ENCODE peak calls at places on chromosome 2, in nine cellular contexts. One of them, this sample, is unnamed.
A peak's percentile ranks its signal among the peaks of the same experiment; 100 is the strongest.

GRCh38 chr2:41038408-41038807 is 586.5 kb upstream of the SLC8A1 start:
- DNase-seq in uterus: no peak
- DNase-seq in vagina: no peak
- DNase-seq in PC-3: no peak
- DNase-seq in pancreas: no peak
- DNase-seq in thoracic aorta: no peak
- DNase-seq in gastrocnemius medialis: no peak
- DNase-seq in HepG2: no peak
- DNase-seq in body of pancreas: no peak
- DNase-seq in this sample: peak; percentile 4

GRCh38 chr2:75528221-75528977 is 32.3 kb downstream of the EVA1A start:
- DNase-seq in thoracic aorta: no peak
- DNase-seq in body of pancreas: no peak
- DNase-seq in HepG2: no peak
- DNase-seq in uterus: no peak
- DNase-seq in gastrocnemius medialis: no peak
- DNase-seq in vagina: no peak
- DNase-seq in PC-3: peak; percentile 79
- DNase-seq in pancreas: no peak
- DNase-seq in this sample: no peak

GRCh38 chr2:126658910-126659613 is 3.1 kb downstream of the GYPC start:
- DNase-seq in gastrocnemius medialis: peak; percentile 55
- DNase-seq in thoracic aorta: peak; percentile 47
- DNase-seq in body of pancreas: peak; percentile 35
- DNase-seq in pancreas: no peak
- DNase-seq in uterus: peak; percentile 64
- DNase-seq in HepG2: no peak
- DNase-seq in vagina: no peak
- DNase-seq in PC-3: no peak
- DNase-seq in this sample: no peak

GRCh38 chr2:12918841-12919445 is 202.2 kb downstream of the TRIB2 start:
- DNase-seq in pancreas: peak; percentile 33
- DNase-seq in body of pancreas: peak; percentile 43
- DNase-seq in uterus: peak; percentile 78
- DNase-seq in HepG2: no peak
- DNase-seq in PC-3: peak; percentile 9
- DNase-seq in vagina: no peak
- DNase-seq in thoracic aorta: no peak
- DNase-seq in gastrocnemius medialis: peak; percentile 40
- DNase-seq in this sample: no peak

GRCh38 chr2:15812187-15812830 is 128.0 kb upstream of the MYCN start:
- DNase-seq in body of pancreas: no peak
- DNase-seq in uterus: no peak
- DNase-seq in PC-3: no peak
- DNase-seq in vagina: no peak
- DNase-seq in pancreas: no peak
- DNase-seq in thoracic aorta: no peak
- DNase-seq in gastrocnemius medialis: no peak
- DNase-seq in HepG2: no peak
- DNase-seq in this sample: no peak

GRCh38 chr2:120134263-120134662 is 88.9 kb downstream of the TMEM185B start:
- DNase-seq in thoracic aorta: no peak
- DNase-seq in vagina: no peak
- DNase-seq in HepG2: peak; percentile 87
- DNase-seq in body of pancreas: no peak
- DNase-seq in pancreas: no peak
- DNase-seq in PC-3: peak; percentile 99
- DNase-seq in gastrocnemius medialis: no peak
- DNase-seq in uterus: no peak
- DNase-seq in this sample: peak; percentile 93

GRCh38 chr2:170714156-170715061 is 728 bp upstream of the SP5 start:
- DNase-seq in HepG2: no peak
- DNase-seq in body of pancreas: peak; percentile 59
- DNase-seq in PC-3: peak; percentile 41
- DNase-seq in pancreas: peak; percentile 47
- DNase-seq in thoracic aorta: no peak
- DNase-seq in uterus: peak; percentile 39
- DNase-seq in gastrocnemius medialis: no peak
- DNase-seq in vagina: no peak
- DNase-seq in this sample: no peak

GRCh38 chr2:119646149-119646548 is 32.9 kb upstream of the TMEM177 start:
- DNase-seq in gastrocnemius medialis: no peak
- DNase-seq in body of pancreas: no peak
- DNase-seq in pancreas: no peak
- DNase-seq in PC-3: no peak
- DNase-seq in uterus: no peak
- DNase-seq in thoracic aorta: no peak
- DNase-seq in vagina: no peak
- DNase-seq in HepG2: no peak
- DNase-seq in this sample: no peak

GRCh38 chr2:105683145-105683544 is 61.6 kb upstream of the NCK2 start:
- DNase-seq in pancreas: no peak
- DNase-seq in vagina: no peak
- DNase-seq in uterus: no peak
- DNase-seq in PC-3: no peak
- DNase-seq in HepG2: no peak
- DNase-seq in thoracic aorta: no peak
- DNase-seq in gastrocnemius medialis: no peak
- DNase-seq in body of pancreas: no peak
- DNase-seq in this sample: no peak

GRCh38 chr2:205274801-205275200 is 407.5 kb upstream of the NRP2 start:
- DNase-seq in pancreas: no peak
- DNase-seq in thoracic aorta: no peak
- DNase-seq in PC-3: no peak
- DNase-seq in uterus: no peak
- DNase-seq in gastrocnemius medialis: no peak
- DNase-seq in vagina: no peak
- DNase-seq in body of pancreas: no peak
- DNase-seq in HepG2: no peak
- DNase-seq in this sample: no peak

GRCh38 chr2:226794751-226795171 is 4.9 kb downstream of the IRS1 start:
- DNase-seq in vagina: no peak
- DNase-seq in thoracic aorta: no peak
- DNase-seq in uterus: peak; percentile 52
- DNase-seq in pancreas: no peak
- DNase-seq in PC-3: peak; percentile 55
- DNase-seq in HepG2: no peak
- DNase-seq in gastrocnemius medialis: peak; percentile 47
- DNase-seq in body of pancreas: peak; percentile 13
- DNase-seq in this sample: no peak

GRCh38 chr2:223560704-223561435 is 41.3 kb downstream of the SCG2 start:
- DNase-seq in vagina: no peak
- DNase-seq in HepG2: no peak
- DNase-seq in PC-3: peak; percentile 72
- DNase-seq in thoracic aorta: no peak
- DNase-seq in gastrocnemius medialis: no peak
- DNase-seq in uterus: no peak
- DNase-seq in pancreas: no peak
- DNase-seq in body of pancreas: no peak
- DNase-seq in this sample: peak; percentile 43

GRCh38 chr2:45169339-45170190 is 160.3 kb upstream of the SIX2 start:
- DNase-seq in HepG2: no peak
- DNase-seq in thoracic aorta: no peak
- DNase-seq in uterus: no peak
- DNase-seq in vagina: no peak
- DNase-seq in body of pancreas: peak; percentile 33
- DNase-seq in pancreas: peak; percentile 38
- DNase-seq in gastrocnemius medialis: no peak
- DNase-seq in PC-3: peak; percentile 39
- DNase-seq in this sample: no peak
- TF ChIP-seq CTCF in HepG2: no peak
- TF ChIP-seq CTCF in thoracic aorta: no peak
- TF ChIP-seq CTCF in uterus: no peak
- TF ChIP-seq CTCF in vagina: no peak
- TF ChIP-seq CTCF in body of pancreas: no peak
- TF ChIP-seq CTCF in pancreas: no peak
- TF ChIP-seq CTCF in gastrocnemius medialis: no peak
- TF ChIP-seq CTCF in PC-3: no peak
- TF ChIP-seq CTCF in this sample: no peak

GRCh38 chr2:216394888-216395287 is 17.4 kb upstream of the SMARCAL1 start:
- DNase-seq in uterus: no peak
- DNase-seq in PC-3: no peak
- DNase-seq in gastrocnemius medialis: no peak
- DNase-seq in pancreas: no peak
- DNase-seq in thoracic aorta: no peak
- DNase-seq in body of pancreas: no peak
- DNase-seq in HepG2: no peak
- DNase-seq in vagina: no peak
- DNase-seq in this sample: no peak
- H3K4me1 ChIP-seq in uterus: no peaks in the 10 kb centered on the region
- H3K4me1 ChIP-seq in PC-3: no peaks in the 10 kb centered on the region
- H3K4me1 ChIP-seq in gastrocnemius medialis: no peaks in the 10 kb centered on the region
- H3K4me1 ChIP-seq in pancreas: no peaks in the 10 kb centered on the region
- H3K4me1 ChIP-seq in thoracic aorta: no peaks in the 10 kb centered on the region
- H3K4me1 ChIP-seq in body of pancreas: no peaks in the 10 kb centered on the region
- H3K4me1 ChIP-seq in HepG2: no peaks in the 10 kb centered on the region
- H3K4me1 ChIP-seq in vagina: no peaks in the 10 kb centered on the region
- H3K4me1 ChIP-seq in this sample: peaks cover 8% of the 10 kb centered on the region

GRCh38 chr2:191246820-191247380 is 1.7 kb downstream of the MYO1B start:
- DNase-seq in uterus: no peak
- DNase-seq in body of pancreas: no peak
- DNase-seq in gastrocnemius medialis: no peak
- DNase-seq in PC-3: peak; percentile 20
- DNase-seq in pancreas: no peak
- DNase-seq in HepG2: no peak
- DNase-seq in thoracic aorta: no peak
- DNase-seq in vagina: no peak
- DNase-seq in this sample: no peak

GRCh38 chr2:191244350-191244749 is 854 bp upstream of the MYO1B start:
- DNase-seq in vagina: no peak
- DNase-seq in body of pancreas: no peak
- DNase-seq in uterus: no peak
- DNase-seq in HepG2: no peak
- DNase-seq in PC-3: no peak
- DNase-seq in pancreas: no peak
- DNase-seq in gastrocnemius medialis: no peak
- DNase-seq in thoracic aorta: no peak
- DNase-seq in this sample: no peak

GRCh38 chr2:191245869-191246531 is 796 bp downstream of the MYO1B start:
- DNase-seq in vagina: no peak
- DNase-seq in pancreas: peak; percentile 76
- DNase-seq in uterus: peak; percentile 65
- DNase-seq in PC-3: peak; percentile 75
- DNase-seq in thoracic aorta: no peak
- DNase-seq in HepG2: peak; percentile 88
- DNase-seq in body of pancreas: peak; percentile 74
- DNase-seq in gastrocnemius medialis: no peak
- DNase-seq in this sample: peak; percentile 47

GRCh38 chr2:191243154-191243553 is 2.0 kb upstream of the MYO1B start:
- DNase-seq in uterus: no peak
- DNase-seq in thoracic aorta: no peak
- DNase-seq in HepG2: no peak
- DNase-seq in vagina: no peak
- DNase-seq in body of pancreas: no peak
- DNase-seq in gastrocnemius medialis: no peak
- DNase-seq in PC-3: no peak
- DNase-seq in pancreas: no peak
- DNase-seq in this sample: no peak

DNA sequence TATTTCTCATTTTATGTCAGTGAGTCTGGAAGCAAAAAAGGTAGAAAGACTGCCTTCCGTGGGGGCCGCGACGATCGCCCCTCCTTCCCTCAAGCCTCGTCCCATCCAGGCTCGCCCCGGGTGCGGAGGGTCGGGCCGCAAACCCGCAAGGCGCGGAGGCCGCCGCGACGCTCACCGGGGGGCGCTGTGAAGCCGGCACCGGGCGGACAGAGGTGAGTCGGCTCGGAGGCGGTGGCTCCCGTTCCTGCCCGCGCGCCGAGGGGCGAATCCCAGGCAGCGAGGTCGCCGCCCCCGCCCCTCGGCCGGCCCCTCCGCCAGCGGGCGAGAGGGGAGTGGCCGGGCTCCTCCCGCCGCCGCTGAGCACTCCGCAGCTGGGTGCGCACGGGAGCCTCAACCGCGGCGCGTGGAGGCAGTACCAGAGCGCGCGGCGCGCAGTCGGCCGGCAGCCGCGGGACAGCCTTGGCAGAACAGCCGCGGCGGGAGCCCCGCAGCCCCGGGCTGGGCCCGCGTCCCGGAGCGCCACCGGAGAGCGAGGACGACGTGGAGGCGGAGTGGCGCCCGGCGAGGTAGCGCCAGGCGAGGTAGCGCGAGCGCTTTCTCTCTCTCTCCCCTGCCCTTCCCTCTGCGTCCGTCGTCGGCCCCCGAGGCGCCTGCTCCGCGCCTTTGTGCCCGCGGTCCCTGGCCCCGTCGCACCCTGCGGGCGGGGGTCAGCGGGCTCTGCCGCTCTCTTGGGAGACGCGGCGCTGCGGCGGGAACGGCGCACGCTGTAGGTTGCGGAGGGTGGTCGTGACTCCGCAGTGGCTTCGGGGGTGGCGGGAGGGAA is at the start of gene MYO1B:
- DNase-seq in vagina: no peak
- DNase-seq in pancreas: peak; percentile 87
- DNase-seq in gastrocnemius medialis: peak; percentile 6
- DNase-seq in uterus: peak; percentile 56
- DNase-seq in HepG2: peak; percentile 81
- DNase-seq in PC-3: peak; percentile 88
- DNase-seq in body of pancreas: peak; percentile 87
- DNase-seq in thoracic aorta: no peak
- DNase-seq in this sample: peak; percentile 47
- TF ChIP-seq CTCF in vagina: peak; percentile 63
- TF ChIP-seq CTCF in pancreas: peak; percentile 46
- TF ChIP-seq CTCF in gastrocnemius medialis: peak; percentile 17
- TF ChIP-seq CTCF in uterus: peak; percentile 52
- TF ChIP-seq CTCF in HepG2: peak; percentile 96
- TF ChIP-seq CTCF in PC-3: peak; percentile 70
- TF ChIP-seq CTCF in body of pancreas: peak; percentile 57
- TF ChIP-seq CTCF in thoracic aorta: peak; percentile 44
- TF ChIP-seq CTCF in this sample: peak; percentile 91

GRCh38 chr2:177317443-177317842 is 52.9 kb upstream of the NFE2L2 start:
- DNase-seq in gastrocnemius medialis: no peak
- DNase-seq in uterus: no peak
- DNase-seq in thoracic aorta: no peak
- DNase-seq in PC-3: no peak
- DNase-seq in vagina: no peak
- DNase-seq in pancreas: no peak
- DNase-seq in body of pancreas: no peak
- DNase-seq in HepG2: no peak
- DNase-seq in this sample: no peak

GRCh38 chr2:177315303-177315887 is 50.9 kb upstream of the NFE2L2 start:
- DNase-seq in thoracic aorta: no peak
- DNase-seq in HepG2: no peak
- DNase-seq in gastrocnemius medialis: no peak
- DNase-seq in vagina: no peak
- DNase-seq in pancreas: no peak
- DNase-seq in body of pancreas: no peak
- DNase-seq in uterus: no peak
- DNase-seq in PC-3: no peak
- DNase-seq in this sample: no peak

GRCh38 chr2:177317857-177318256 is 53.3 kb upstream of the NFE2L2 start:
- DNase-seq in gastrocnemius medialis: no peak
- DNase-seq in pancreas: no peak
- DNase-seq in HepG2: no peak
- DNase-seq in body of pancreas: no peak
- DNase-seq in PC-3: no peak
- DNase-seq in uterus: no peak
- DNase-seq in thoracic aorta: no peak
- DNase-seq in vagina: no peak
- DNase-seq in this sample: no peak

GRCh38 chr2:177318613-177319012 is 54.1 kb upstream of the NFE2L2 start:
- DNase-seq in thoracic aorta: no peak
- DNase-seq in pancreas: no peak
- DNase-seq in vagina: no peak
- DNase-seq in body of pancreas: no peak
- DNase-seq in uterus: no peak
- DNase-seq in HepG2: peak; percentile 26
- DNase-seq in PC-3: no peak
- DNase-seq in gastrocnemius medialis: no peak
- DNase-seq in this sample: no peak

GRCh38 chr2:177316756-177317155 is 52.2 kb upstream of the NFE2L2 start:
- DNase-seq in vagina: no peak
- DNase-seq in HepG2: peak; percentile 54
- DNase-seq in thoracic aorta: no peak
- DNase-seq in body of pancreas: no peak
- DNase-seq in gastrocnemius medialis: no peak
- DNase-seq in pancreas: no peak
- DNase-seq in uterus: no peak
- DNase-seq in PC-3: no peak
- DNase-seq in this sample: no peak
- H3K4me1 ChIP-seq in vagina: peaks cover 9% of the 10 kb centered on the region
- H3K4me1 ChIP-seq in HepG2: peaks cover 48% of the 10 kb centered on the region
- H3K4me1 ChIP-seq in thoracic aorta: peaks cover 18% of the 10 kb centered on the region
- H3K4me1 ChIP-seq in body of pancreas: no peaks in the 10 kb centered on the region
- H3K4me1 ChIP-seq in gastrocnemius medialis: peaks cover 47% of the 10 kb centered on the region
- H3K4me1 ChIP-seq in pancreas: no peaks in the 10 kb centered on the region
- H3K4me1 ChIP-seq in uterus: no peaks in the 10 kb centered on the region
- H3K4me1 ChIP-seq in PC-3: peaks cover 8% of the 10 kb centered on the region
- H3K4me1 ChIP-seq in this sample: peaks cover 28% of the 10 kb centered on the region

This sample was measured in foreskin keratinocyte.